ENCODE peak calls at places on chromosomes 1 and 21, in ten cellular contexts. Q, M, T, Z, H, R, L, B, K and X are unnamed samples.

GRCh38 chr1:16260814-16261213 is 23.8 kb upstream of the CPLANE2 start:
- DNase-seq in Q (no peak), M (no peak), T (no peak), Z (no peak), H (peak), R (peak), L (no peak), B (no peak), K (no peak), X (peak)

GRCh38 chr1:35857830-35858229 is 25.2 kb upstream of the AGO1 start:
- DNase-seq in Q (no peak), M (no peak), T (no peak), Z (no peak), H (no peak), R (peak), L (peak), B (no peak), K (no peak), X (no peak)

GRCh38 chr1:159000627-159001026 is 9.1 kb upstream of the IFI16 start:
- DNase-seq in Q (no peak), M (peak), T (peak), Z (no peak), H (peak), R (peak), L (peak), B (no peak), K (peak), X (peak)

GRCh38 chr21:38562182-38562581 is 63.9 kb upstream of the ERG start:
- DNase-seq in Q (no peak), M (no peak), T (no peak), Z (no peak), H (no peak), R (no peak), L (no peak), B (no peak), K (no peak), X (no peak)

GRCh38 chr1:11059166-11059989 is 440 bp downstream of the SRM start:
- DNase-seq in Q (no peak), M (no peak), T (no peak), Z (no peak), H (no peak), R (no peak), L (no peak), B (no peak), K (peak), X (no peak)

GRCh38 chr1:55716610-55717009 is 501.4 kb upstream of the USP24 start:
- DNase-seq in Q (no peak), M (no peak), T (no peak), Z (no peak), H (no peak), R (peak), L (no peak), B (no peak), K (peak), X (no peak)

GRCh38 chr1:109523706-109524105 is 14.2 kb upstream of the AMIGO1 start:
- DNase-seq in Q (no peak), M (no peak), T (no peak), Z (no peak), H (no peak), R (no peak), L (no peak), B (no peak), K (no peak), X (no peak)

GRCh38 chr1:186930248-186930647 is 101.5 kb downstream of the PLA2G4A start:
- DNase-seq in Q (no peak), M (no peak), T (no peak), Z (no peak), H (no peak), R (peak), L (no peak), B (no peak), K (no peak), X (no peak)

GRCh38 chr1:196049407-196049806 is 558.8 kb downstream of the KCNT2 start:
- DNase-seq in Q (no peak), M (no peak), T (no peak), Z (no peak), H (no peak), R (no peak), L (no peak), B (no peak), K (no peak), X (no peak)

GRCh38 chr1:151144474-151145157 is 1.8 kb downstream of the SEMA6C start:
- DNase-seq in Q (no peak), M (no peak), T (peak), Z (no peak), H (no peak), R (no peak), L (no peak), B (no peak), K (no peak), X (no peak)

GRCh38 chr1:167913895-167914502 is at the start of gene ADCY10:
- DNase-seq in Q (no peak), M (no peak), T (no peak), Z (no peak), H (no peak), R (no peak), L (no peak), B (no peak), K (no peak), X (no peak)

GRCh38 chr1:52530563-52531144 is 22.2 kb downstream of the TUT4 start:
- DNase-seq in Q (no peak), M (no peak), T (no peak), Z (no peak), H (no peak), R (no peak), L (no peak), B (no peak), K (no peak), X (no peak)

GRCh38 chr1:155900161-155900560 is 11.0 kb downstream of the RIT1 start:
- DNase-seq in Q (no peak), M (no peak), T (no peak), Z (no peak), H (no peak), R (no peak), L (no peak), B (no peak), K (no peak), X (no peak)

GRCh38 chr1:224407546-224408293 is 26.9 kb downstream of the WDR26 start:
- DNase-seq in Q (no peak), M (no peak), T (no peak), Z (no peak), H (no peak), R (no peak), L (peak), B (no peak), K (peak), X (no peak)

GRCh38 chr1:151893176-151893924 is 16.0 kb downstream of the THEM4 start:
- DNase-seq in Q (no peak), M (no peak), T (no peak), Z (no peak), H (no peak), R (no peak), L (peak), B (no peak), K (no peak), X (no peak)

GRCh38 chr1:39722495-39722894 is 16.2 kb upstream of the PPIE start:
- DNase-seq in Q (no peak), M (no peak), T (no peak), Z (no peak), H (no peak), R (no peak), L (peak), B (no peak), K (peak), X (no peak)

GRCh38 chr1:100835866-100836842 is 58.5 kb downstream of the EXTL2 start:
- DNase-seq in Q (no peak), M (no peak), T (no peak), Z (no peak), H (no peak), R (no peak), L (peak), B (no peak), K (peak), X (no peak)

GRCh38 chr1:923131-923990 is at the start of gene SAMD11:
- DNase-seq in Q (no peak), M (peak), T (peak), Z (no peak), H (no peak), R (peak), L (peak), B (no peak), K (peak), X (no peak)

GRCh38 chr21:38979271-38980196 is 173.8 kb downstream of the ETS2 start:
- DNase-seq in Q (no peak), M (no peak), T (no peak), Z (no peak), H (peak), R (no peak), L (peak), B (no peak), K (peak), X (no peak)

GRCh38 chr1:240462277-240462676 is 149.7 kb downstream of the GREM2 start:
- DNase-seq in Q (no peak), M (no peak), T (no peak), Z (no peak), H (no peak), R (no peak), L (no peak), B (no peak), K (no peak), X (no peak)

GRCh38 chr1:36178479-36179219 is 22.7 kb downstream of the MAP7D1 start:
- DNase-seq in Q (no peak), M (no peak), T (peak), Z (no peak), H (no peak), R (no peak), L (peak), B (no peak), K (no peak), X (no peak)

GRCh38 chr1:226650236-226650841 is 88.7 kb downstream of the ITPKB start:
- DNase-seq in Q (no peak), M (no peak), T (no peak), Z (no peak), H (no peak), R (no peak), L (no peak), B (no peak), K (no peak), X (no peak)

GRCh38 chr1:2952371-2952770 is 68.9 kb upstream of the ACTRT2 start:
- DNase-seq in Q (no peak), M (no peak), T (no peak), Z (no peak), H (no peak), R (no peak), L (no peak), B (no peak), K (no peak), X (no peak)

GRCh38 chr1:236963920-236964319 is 40.3 kb downstream of the MT1HL1 start:
- DNase-seq in Q (no peak), M (no peak), T (no peak), Z (no peak), H (no peak), R (no peak), L (no peak), B (no peak), K (no peak), X (no peak)

GRCh38 chr1:161849518-161849917 is 83.4 kb downstream of the ATF6 start:
- DNase-seq in Q (no peak), M (no peak), T (no peak), Z (no peak), H (no peak), R (no peak), L (no peak), B (no peak), K (peak), X (no peak)

GRCh38 chr21:45405271-45405818 is 380 bp downstream of the COL18A1 start:
- DNase-seq in Q (peak), M (no peak), T (no peak), Z (no peak), H (no peak), R (no peak), L (no peak), B (no peak), K (no peak), X (peak)

GRCh38 chr21:18499761-18500376 is 96.3 kb upstream of the TMPRSS15 start:
- DNase-seq in Q (no peak), M (no peak), T (no peak), Z (no peak), H (peak), R (peak), L (peak), B (no peak), K (no peak), X (no peak)

GRCh38 chr1:45304311-45305081 is 22.2 kb upstream of the HPDL start:
- DNase-seq in Q (no peak), M (no peak), T (no peak), Z (no peak), H (no peak), R (no peak), L (no peak), B (no peak), K (no peak), X (no peak)

GRCh38 chr1:2227341-2228156 is 570 bp upstream of the SKI start:
- DNase-seq in Q (peak), M (peak), T (peak), Z (peak), H (peak), R (peak), L (peak), B (peak), K (peak), X (peak)